ENCODE peak calls at places on chromosomes 12 and 14, in eight cellular contexts. V is fibroblast of mammary gland; N is cardiac fibroblast; I is neuronal stem cell; O is CD4-positive, CD25-positive, alpha-beta regulatory T cell; G is naive thymus-derived CD4-positive, alpha-beta T cell; R is H1; K is K562. T is an unnamed sample.

GRCh38 chr14:88815980-88816379 is 8.5 kb upstream of the TTC8 start:
- DNase-seq in O (no peak), K (peak), I (no peak), N (no peak), V (no peak), R (no peak), G (no peak), T (no peak)

GRCh38 chr12:49189731-49190314 is 943 bp upstream of the TUBA1A start:
- DNase-seq in V (no peak), K (no peak), G (no peak), I (no peak), O (no peak), N (no peak), R (no peak), T (no peak)

GRCh38 chr12:642633-643477 is 20.4 kb downstream of the NINJ2 start:
- DNase-seq in N (peak), K (peak), O (peak), V (peak), I (peak), G (peak), R (no peak), T (peak)

GRCh38 chr14:100303179-100303578 is 3.1 kb downstream of the SLC25A29 start:
- DNase-seq in K (peak), N (no peak), V (no peak), R (no peak), I (no peak), O (no peak), G (no peak), T (no peak)

GRCh38 chr12:81078469-81079196 is 754 bp downstream of the ACSS3 start:
- DNase-seq in V (peak), I (no peak), R (no peak), K (no peak), N (peak), G (no peak), O (no peak), T (no peak)

GRCh38 chr14:79861111-79861510 is 350.2 kb downstream of the DIO2 start:
- DNase-seq in K (no peak), G (no peak), I (no peak), N (no peak), R (no peak), O (no peak), V (no peak), T (peak)

GRCh38 chr12:54173066-54173726 is 15.6 kb downstream of the SMUG1 start:
- DNase-seq in V (peak), N (peak), R (no peak), K (no peak), O (no peak), G (peak), I (no peak), T (no peak)

GRCh38 chr12:131066886-131067490 is 113.3 kb downstream of the ADGRD1 start:
- DNase-seq in K (no peak), G (no peak), V (no peak), N (no peak), R (no peak), I (no peak), O (no peak), T (no peak)

GRCh38 chr14:72558721-72559120 is 335.2 kb downstream of the DPF3 start:
- DNase-seq in R (no peak), V (peak), I (no peak), G (no peak), N (peak), K (no peak), O (no peak), T (no peak)

GRCh38 chr14:28902930-28903329 is 136.3 kb downstream of the FOXG1 start:
- DNase-seq in K (no peak), N (no peak), I (no peak), R (no peak), O (no peak), V (peak), G (no peak), T (no peak)

GRCh38 chr12:37547611-37548010 is 769.0 kb upstream of the ALG10B start:
- DNase-seq in R (no peak), I (no peak), K (peak), G (no peak), O (no peak), V (no peak), N (no peak), T (no peak)

GRCh38 chr14:83096092-83096491 is 1562.4 kb upstream of the SEL1L start:
- DNase-seq in V (peak), G (no peak), O (no peak), I (no peak), R (no peak), K (no peak), N (no peak), T (no peak)

GRCh38 chr12:97556201-97556824 is 93.7 kb downstream of the RMST start:
- DNase-seq in K (no peak), R (no peak), N (peak), V (peak), G (no peak), I (no peak), O (no peak), T (no peak)

GRCh38 chr12:124500232-124501079 is 67.0 kb downstream of the NCOR2 start:
- DNase-seq in N (peak), V (no peak), I (peak), R (peak), O (no peak), K (no peak), G (no peak), T (no peak)

GRCh38 chr12:79618848-79619404 is 71.8 kb downstream of the PAWR start:
- DNase-seq in G (no peak), K (no peak), O (no peak), N (no peak), V (peak), I (no peak), R (no peak), T (no peak)

GRCh38 chr14:21734457-21735074 is 60.9 kb upstream of the OR4E1 start:
- DNase-seq in V (peak), N (peak), K (peak), G (peak), O (peak), I (peak), R (no peak), T (peak)

GRCh38 chr12:53268637-53269562 is 801 bp downstream of the ESPL1 start:
- DNase-seq in K (no peak), R (no peak), O (no peak), G (no peak), I (no peak), V (peak), N (no peak), T (no peak)

GRCh38 chr12:72723732-72724131 is 451.6 kb downstream of the TRHDE start:
- DNase-seq in N (no peak), V (no peak), O (no peak), I (no peak), K (no peak), R (no peak), G (no peak), T (no peak)

GRCh38 chr12:116384629-116385485 is 107.4 kb upstream of the MED13L start:
- DNase-seq in G (no peak), V (peak), R (no peak), O (no peak), I (no peak), N (peak), K (peak), T (peak)

GRCh38 chr14:31829256-31829923 is 247.7 kb upstream of the ARHGAP5 start:
- DNase-seq in R (no peak), K (peak), O (no peak), N (peak), V (peak), G (no peak), I (no peak), T (no peak)

GRCh38 chr12:6267007-6267721 is 43.3 kb upstream of the PLEKHG6 start:
- DNase-seq in K (no peak), I (no peak), O (no peak), N (peak), V (peak), R (no peak), G (no peak), T (no peak)

GRCh38 chr14:69651653-69652052 is 40.3 kb downstream of the SUSD6 start:
- DNase-seq in G (no peak), K (peak), I (no peak), N (no peak), V (no peak), R (no peak), O (no peak), T (no peak)

GRCh38 chr12:18432211-18432610 is 170.9 kb downstream of the PIK3C2G start:
- DNase-seq in K (no peak), G (no peak), N (no peak), I (no peak), O (no peak), V (no peak), R (no peak), T (no peak)

GRCh38 chr14:68208218-68208617 is 388.6 kb downstream of the RAD51B start:
- DNase-seq in O (no peak), I (no peak), G (no peak), N (peak), K (no peak), V (no peak), R (no peak), T (no peak)

GRCh38 chr14:98548071-98548686 is 723.8 kb downstream of the BCL11B start:
- DNase-seq in I (no peak), K (no peak), O (no peak), G (no peak), V (no peak), N (no peak), R (no peak), T (no peak)

GRCh38 chr14:91873476-91874265 is 6.3 kb upstream of the TC2N start:
- DNase-seq in I (no peak), K (no peak), O (peak), R (no peak), N (peak), G (peak), V (peak), T (peak)

GRCh38 chr14:21669284-21669683 is 4.3 kb downstream of the OR4E1 start:
- DNase-seq in V (no peak), R (no peak), G (no peak), I (no peak), K (no peak), N (no peak), O (no peak), T (no peak)

GRCh38 chr12:29320295-29321090 is 60.5 kb downstream of the ERGIC2 start:
- DNase-seq in R (no peak), V (peak), G (no peak), I (no peak), O (no peak), K (no peak), N (peak), T (no peak)

GRCh38 chr12:23771230-23771949 is 178.1 kb downstream of the SOX5 start:
- DNase-seq in I (no peak), R (no peak), O (no peak), G (no peak), K (no peak), V (no peak), N (peak), T (no peak)

GRCh38 chr14:76339922-76340615 is 35.9 kb upstream of the ESRRB start:
- DNase-seq in O (no peak), K (no peak), N (no peak), V (no peak), G (no peak), I (no peak), R (no peak), T (no peak)

GRCh38 chr12:25236190-25236589 is 14.5 kb downstream of the KRAS start:
- DNase-seq in I (no peak), V (peak), O (no peak), N (peak), R (no peak), G (no peak), K (no peak), T (no peak)

GRCh38 chr14:55938249-55938791 is 179.9 kb upstream of the PELI2 start:
- DNase-seq in R (no peak), I (no peak), K (no peak), N (peak), O (no peak), G (no peak), V (peak), T (no peak)

GRCh38 chr12:46916796-46917419 is 91.1 kb upstream of the SLC38A4 start:
- DNase-seq in R (no peak), O (no peak), G (no peak), I (no peak), V (peak), K (no peak), N (peak), T (no peak)

GRCh38 chr14:106666341-106666740 is 1140.0 kb downstream of the TMEM121 start:
- DNase-seq in I (no peak), O (no peak), K (no peak), G (no peak), N (no peak), R (no peak), V (no peak), T (no peak)

GRCh38 chr14:95318870-95319311 is 817 bp downstream of the CLMN start:
- DNase-seq in V (no peak), K (no peak), N (no peak), G (peak), R (no peak), O (no peak), I (no peak), T (no peak)

GRCh38 chr12:23084236-23084995 is 459.4 kb downstream of the ETNK1 start:
- DNase-seq in O (no peak), G (no peak), K (peak), N (peak), V (peak), I (no peak), R (no peak), T (no peak)

GRCh38 chr12:57112492-57113294 is 1.5 kb upstream of the STAT6 start:
- DNase-seq in O (no peak), K (no peak), N (no peak), I (no peak), R (no peak), G (no peak), V (no peak), T (peak)
- H3K4me3 ChIP-seq in O (peak), K (peak), N (peak), I (peak), R (no peak), G (peak), V (no peak), T (peak)

GRCh38 chr12:62738105-62738504 is 196.8 kb downstream of the PPM1H start:
- DNase-seq in R (no peak), N (no peak), G (no peak), O (no peak), V (no peak), K (no peak), I (no peak), T (no peak)
- H3K4me3 ChIP-seq in R (no peak), N (no peak), G (no peak), O (no peak), V (no peak), K (no peak), I (no peak), T (no peak)

DNA sequence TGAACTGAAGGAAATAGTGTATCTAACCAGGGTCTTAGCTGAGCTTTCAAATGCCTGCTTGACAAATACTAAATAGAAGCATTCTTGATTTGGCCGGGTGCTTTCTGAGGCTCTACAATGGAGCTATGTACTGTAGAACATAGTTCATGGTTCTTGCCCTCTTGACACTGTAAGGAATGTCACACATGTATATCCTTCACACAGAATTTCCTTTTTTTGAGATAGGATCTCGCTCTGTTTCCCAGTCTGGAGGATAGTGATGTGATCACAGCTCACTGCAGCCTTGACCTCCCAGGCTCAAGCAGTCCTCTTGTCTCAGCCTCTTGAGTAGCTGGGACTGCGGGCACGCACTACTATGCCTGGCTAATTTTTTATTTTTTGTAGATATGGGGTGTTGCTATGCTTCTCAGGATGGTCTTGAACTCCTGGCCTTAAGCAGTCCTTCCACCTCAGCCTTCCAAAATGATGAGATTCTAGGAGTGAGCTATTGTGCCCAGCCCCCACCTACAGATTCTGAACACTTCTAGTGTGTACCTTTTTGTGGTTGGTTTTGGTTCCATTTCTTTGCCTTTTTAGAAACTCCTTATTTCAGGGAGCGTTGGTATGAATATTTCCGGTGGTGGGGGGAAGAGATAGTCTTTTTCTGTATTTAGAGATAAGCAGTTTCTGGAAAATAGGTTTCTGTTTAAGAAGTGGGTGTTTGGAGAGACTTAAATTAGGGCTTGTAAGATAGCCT is 4.2 kb downstream of the MLXIP start:
- DNase-seq in G (no peak), R (no peak), N (peak), V (no peak), K (peak), I (no peak), O (no peak), T (peak)
- H3K4me3 ChIP-seq in G (peak), R (no peak), N (peak), V (no peak), K (peak), I (no peak), O (peak), T (peak)

DNA sequence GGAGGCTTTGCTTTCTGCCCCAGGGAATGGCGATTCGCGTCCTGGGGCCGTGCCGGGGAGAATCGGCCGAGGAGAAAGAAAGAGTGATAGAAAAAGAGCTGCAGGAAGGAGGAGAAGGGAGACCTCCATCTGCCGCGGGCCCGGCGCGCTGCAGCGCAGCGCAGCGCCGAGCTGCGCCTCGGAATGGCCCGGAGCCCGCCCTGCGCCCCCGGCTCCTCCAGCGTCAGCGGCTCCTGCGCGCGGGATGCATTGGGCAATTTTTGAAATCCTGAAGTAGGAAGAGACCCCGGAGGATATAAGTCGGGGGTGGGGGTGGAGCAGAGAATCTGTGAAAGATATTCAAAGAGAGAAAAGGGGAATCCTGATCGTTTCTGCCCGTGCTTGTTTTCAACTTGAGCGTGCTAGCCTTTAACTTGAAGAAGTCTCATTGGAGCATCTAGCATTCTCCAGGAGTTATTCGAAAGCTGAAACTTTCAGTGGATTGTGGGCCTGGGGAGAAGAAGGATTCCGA is 371 bp downstream of the PDE3A start:
- DNase-seq in G (no peak), O (no peak), R (no peak), I (peak), N (peak), K (no peak), V (peak), T (no peak)
- H3K4me3 ChIP-seq in G (no peak), O (no peak), R (peak), I (peak), N (peak), K (no peak), V (peak), T (no peak)

DNA sequence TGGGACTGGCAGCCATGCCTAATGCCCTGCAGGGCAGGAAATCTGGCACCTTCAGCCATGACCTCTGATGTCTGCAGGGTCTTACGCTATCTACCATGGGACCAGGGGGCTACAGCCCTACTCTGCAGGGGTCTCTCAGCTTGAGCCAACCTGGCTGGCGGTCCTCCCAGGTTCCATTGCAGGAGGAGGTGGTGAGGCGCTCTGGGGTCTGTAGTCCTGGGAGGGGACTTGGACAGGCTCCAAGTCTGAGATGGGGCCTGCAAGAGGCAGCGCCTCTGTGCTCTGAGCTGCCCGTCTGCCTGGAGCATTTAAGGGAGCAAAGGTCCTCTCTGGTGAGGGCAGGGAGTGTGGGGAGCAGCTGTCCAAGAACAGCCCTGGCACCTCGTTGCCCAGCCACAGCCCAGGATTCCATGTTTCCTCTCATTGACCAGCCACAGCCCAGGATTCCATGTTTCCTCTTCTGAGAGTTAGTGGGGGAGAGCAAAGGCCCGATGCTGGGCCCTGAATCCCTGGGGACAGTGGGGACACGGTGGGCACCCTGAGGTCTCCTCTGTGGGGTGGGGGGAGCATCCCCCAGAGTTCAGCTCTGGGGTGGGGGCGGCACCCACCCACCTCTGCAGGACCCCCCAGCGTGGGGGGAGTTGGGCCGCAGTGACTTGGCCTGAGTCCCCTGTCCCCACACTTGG is 678 bp downstream of the PLD4 start:
- DNase-seq in O (no peak), G (no peak), I (no peak), V (no peak), R (no peak), N (no peak), K (no peak), T (no peak)
- H3K4me3 ChIP-seq in O (no peak), G (no peak), I (no peak), V (no peak), R (no peak), N (no peak), K (no peak), T (no peak)